ENCODE peak calls at places on chromosomes 12 and 14, in five cellular contexts. A is left ventricle myocardium inferior, S is adrenal gland, H is WTC11, X is GM20000. G is an unnamed sample.

GRCh38 chr14:39467889-39468524 is 35.8 kb upstream of the FBXO33 start:
- DNase-seq in A (no peak), S (no peak), H (peak), X (no peak), G (peak)

GRCh38 chr12:77402726-77403125 is 337.4 kb upstream of the E2F7 start:
- DNase-seq in A (no peak), S (no peak), H (no peak), X (no peak), G (no peak)

GRCh38 chr14:95231966-95232365 is 74.6 kb upstream of the DICER1 start:
- DNase-seq in A (no peak), S (no peak), H (no peak), X (no peak), G (no peak)

GRCh38 chr14:69501362-69501964 is 16.9 kb downstream of the PLEKHD1 start:
- DNase-seq in A (peak), S (peak), H (no peak), X (no peak), G (no peak)

GRCh38 chr12:101616027-101616494 is 21.3 kb downstream of the MYBPC1 start:
- DNase-seq in A (no peak), S (no peak), H (no peak), X (no peak), G (no peak)

GRCh38 chr12:75568387-75568786 is 57.0 kb upstream of the KRR1 start:
- DNase-seq in A (no peak), S (no peak), H (no peak), X (no peak), G (no peak)

GRCh38 chr12:64392221-64392620 is 1.7 kb upstream of the C12orf56 start:
- DNase-seq in A (no peak), S (no peak), H (no peak), X (peak), G (no peak)

GRCh38 chr12:67807808-67808207 is 159.3 kb downstream of the DYRK2 start:
- DNase-seq in A (no peak), S (no peak), H (no peak), X (no peak), G (no peak)

GRCh38 chr14:104687601-104688504 is 1.6 kb upstream of the INF2 start:
- DNase-seq in A (peak), S (peak), H (peak), X (no peak), G (peak)

GRCh38 chr12:127257366-127257935 is 1009.5 kb upstream of the TMEM132C start:
- DNase-seq in A (no peak), S (no peak), H (no peak), X (no peak), G (no peak)

GRCh38 chr14:75654127-75654732 is 6.4 kb downstream of the ERG28 start:
- DNase-seq in A (peak), S (peak), H (peak), X (peak), G (peak)

GRCh38 chr14:64811676-64812075 is 68.0 kb downstream of the SPTB start:
- DNase-seq in A (no peak), S (peak), H (no peak), X (no peak), G (no peak)

GRCh38 chr12:112685321-112685720 is 106.2 kb upstream of the RPH3A start:
- DNase-seq in A (no peak), S (no peak), H (no peak), X (no peak), G (no peak)

GRCh38 chr14:65966188-65966587 is 520.0 kb upstream of the CCDC196 start:
- DNase-seq in A (no peak), S (no peak), H (no peak), X (no peak), G (no peak)

GRCh38 chr14:93046696-93047050 is 69.1 kb downstream of the ITPK1 start:
- DNase-seq in A (peak), S (no peak), H (no peak), X (no peak), G (no peak)

GRCh38 chr14:53975444-53975843 is 18.8 kb upstream of the BMP4 start:
- DNase-seq in A (no peak), S (no peak), H (no peak), X (no peak), G (no peak)

GRCh38 chr12:49325606-49326005 is 2.6 kb downstream of the TROAP start:
- DNase-seq in A (no peak), S (no peak), H (no peak), X (no peak), G (no peak)

GRCh38 chr12:123050331-123050809 is 69.9 kb downstream of the ARL6IP4 start:
- DNase-seq in A (peak), S (peak), H (no peak), X (no peak), G (no peak)

GRCh38 chr12:57456145-57456700 is 1.1 kb downstream of the INHBE start:
- DNase-seq in A (no peak), S (no peak), H (peak), X (no peak), G (peak)

GRCh38 chr14:69673099-69673498 is 61.7 kb downstream of the SUSD6 start:
- DNase-seq in A (no peak), S (no peak), H (no peak), X (no peak), G (no peak)

GRCh38 chr12:108305520-108305919 is 33.6 kb downstream of the CMKLR1 start:
- DNase-seq in A (peak), S (peak), H (no peak), X (no peak), G (no peak)

GRCh38 chr14:106055257-106055656 is 528.9 kb downstream of the TMEM121 start:
- DNase-seq in A (no peak), S (no peak), H (no peak), X (no peak), G (no peak)

GRCh38 chr12:77689510-77690086 is 141.1 kb upstream of the NAV3 start:
- DNase-seq in A (no peak), S (no peak), H (no peak), X (no peak), G (no peak)

GRCh38 chr12:123150804-123151678 is at the start of gene PITPNM2:
- DNase-seq in A (peak), S (peak), H (peak), X (peak), G (peak)

GRCh38 chr14:68527329-68527851 is 265.5 kb downstream of the ZFP36L1 start:
- DNase-seq in A (no peak), S (no peak), H (no peak), X (no peak), G (no peak)

GRCh38 chr14:20690848-20691640 is 2.5 kb downstream of the ANG start:
- DNase-seq in A (no peak), S (peak), H (peak), X (peak), G (peak)

GRCh38 chr12:4320287-4320858 is 640 bp upstream of the TIGAR start:
- DNase-seq in A (no peak), S (no peak), H (no peak), X (no peak), G (no peak)

GRCh38 chr12:77894548-77894947 is 63.9 kb downstream of the NAV3 start:
- DNase-seq in A (no peak), S (no peak), H (no peak), X (no peak), G (no peak)

GRCh38 chr12:90773526-90773925 is 181.4 kb downstream of the CCER1 start:
- DNase-seq in A (no peak), S (no peak), H (no peak), X (no peak), G (no peak)

GRCh38 chr12:128829870-128830504 is 6.2 kb upstream of the SLC15A4 start:
- DNase-seq in A (no peak), S (no peak), H (no peak), X (peak), G (no peak)

GRCh38 chr12:12333407-12333831 is 16.6 kb downstream of the MANSC1 start:
- DNase-seq in A (no peak), S (peak), H (no peak), X (no peak), G (no peak)

GRCh38 chr14:74514471-74514932 is 20.9 kb downstream of the ISCA2 start:
- DNase-seq in A (no peak), S (no peak), H (peak), X (peak), G (no peak)

GRCh38 chr12:11689591-11690158 is 40.2 kb downstream of the ETV6 start:
- DNase-seq in A (no peak), S (no peak), H (no peak), X (no peak), G (no peak)

GRCh38 chr12:72836184-72836583 is 564.0 kb downstream of the TRHDE start:
- DNase-seq in A (no peak), S (no peak), H (no peak), X (no peak), G (no peak)

GRCh38 chr14:58947816-58948440 is 240.5 kb upstream of the DAAM1 start:
- DNase-seq in A (no peak), S (no peak), H (peak), X (no peak), G (no peak)

GRCh38 chr12:88339966-88340365 is 197.9 kb downstream of the TMTC3 start:
- DNase-seq in A (no peak), S (no peak), H (no peak), X (no peak), G (no peak)

GRCh38 chr12:59580050-59580449 is 15.8 kb upstream of the SLC16A7 start:
- DNase-seq in A (no peak), S (no peak), H (no peak), X (no peak), G (no peak)

GRCh38 chr12:59587710-59588109 is 8.1 kb upstream of the SLC16A7 start:
- DNase-seq in A (no peak), S (no peak), H (no peak), X (no peak), G (no peak)

GRCh38 chr12:59579616-59580015 is 16.2 kb upstream of the SLC16A7 start:
- DNase-seq in A (no peak), S (no peak), H (no peak), X (no peak), G (no peak)

GRCh38 chr12:59578239-59578638 is 17.6 kb upstream of the SLC16A7 start:
- DNase-seq in A (no peak), S (no peak), H (no peak), X (no peak), G (no peak)

DNA sequence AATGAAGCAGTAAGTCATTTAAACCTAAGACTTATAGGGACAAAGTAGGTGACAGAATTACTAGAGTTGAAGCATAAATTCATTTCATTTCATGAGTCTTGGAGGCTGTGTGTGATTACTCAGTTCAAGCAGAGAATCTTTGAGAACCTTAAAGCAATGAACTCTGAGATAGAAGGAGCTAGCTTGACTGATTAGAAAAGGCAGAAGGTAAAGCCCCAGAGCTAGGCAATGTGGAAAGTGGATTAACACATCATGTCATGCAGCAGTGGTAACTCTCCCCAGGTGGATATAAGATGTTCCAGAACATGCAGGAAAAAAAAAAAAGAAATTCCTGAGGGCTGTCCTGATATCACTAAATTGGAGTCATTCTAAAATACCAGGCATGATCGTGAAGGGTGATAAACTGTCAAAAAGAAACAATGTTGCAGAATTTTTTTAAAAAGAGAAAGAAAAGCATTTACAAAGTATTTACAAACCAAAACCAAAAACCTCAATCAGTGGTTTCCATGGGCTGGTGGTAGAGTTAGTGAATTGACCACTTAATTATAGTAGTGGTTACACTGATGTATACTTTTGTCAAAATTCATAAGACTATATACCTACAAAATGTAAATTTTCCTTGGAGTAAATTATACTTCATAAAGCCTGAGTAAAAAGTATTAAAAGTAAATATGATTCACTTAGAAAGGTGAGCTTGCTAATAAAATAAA is 12.7 kb upstream of the SLC16A7 start:
- DNase-seq in A (no peak), S (no peak), H (no peak), X (no peak), G (no peak)
- TF ChIP-seq CTCF in A (no peak), S (no peak), H (no peak), X (no peak), G (no peak)

GRCh38 chr14:99212646-99213045 is 59.4 kb downstream of the BCL11B start:
- DNase-seq in A (no peak), S (no peak), H (no peak), X (no peak), G (no peak)
- TF ChIP-seq CTCF in A (no peak), S (no peak), H (no peak), X (no peak), G (no peak)

DNA sequence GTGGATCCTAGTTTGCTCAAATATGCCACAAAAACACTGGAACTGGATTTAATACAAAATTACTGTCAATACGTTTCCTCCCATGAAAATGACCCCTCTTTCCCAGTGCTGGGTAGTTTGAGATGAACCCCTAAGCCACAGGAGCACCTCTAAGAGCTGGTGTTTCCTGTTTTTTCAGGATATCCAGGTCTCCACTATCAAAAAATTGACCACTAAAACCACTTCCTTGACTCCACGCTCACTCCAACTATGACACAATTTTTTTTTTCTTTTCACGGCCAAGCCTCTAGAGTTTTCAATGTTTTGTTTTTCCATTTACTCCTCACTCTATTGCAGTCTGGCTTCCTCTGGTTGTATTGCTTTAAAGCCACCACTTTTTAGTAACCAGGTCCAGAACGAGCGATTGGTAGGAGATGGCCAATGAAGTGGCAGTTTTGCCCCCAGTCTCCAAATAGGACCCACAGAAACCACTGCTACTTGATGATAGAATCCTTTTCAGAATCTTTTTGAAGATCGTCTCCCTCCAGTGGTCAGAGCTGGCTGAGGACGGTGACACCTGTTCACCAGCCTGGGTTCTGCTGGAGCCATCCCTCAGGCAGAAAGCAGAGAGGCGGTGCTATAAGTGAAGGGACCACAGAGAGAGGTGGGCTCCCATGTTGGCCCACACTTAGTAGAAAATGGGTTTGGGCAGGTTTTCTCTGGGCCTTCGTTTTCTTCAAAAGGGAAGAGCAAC is 454.4 kb downstream of the VRK1 start:
- DNase-seq in A (no peak), S (no peak), H (peak), X (no peak), G (no peak)
- TF ChIP-seq CTCF in A (no peak), S (no peak), H (no peak), X (no peak), G (no peak)

DNA sequence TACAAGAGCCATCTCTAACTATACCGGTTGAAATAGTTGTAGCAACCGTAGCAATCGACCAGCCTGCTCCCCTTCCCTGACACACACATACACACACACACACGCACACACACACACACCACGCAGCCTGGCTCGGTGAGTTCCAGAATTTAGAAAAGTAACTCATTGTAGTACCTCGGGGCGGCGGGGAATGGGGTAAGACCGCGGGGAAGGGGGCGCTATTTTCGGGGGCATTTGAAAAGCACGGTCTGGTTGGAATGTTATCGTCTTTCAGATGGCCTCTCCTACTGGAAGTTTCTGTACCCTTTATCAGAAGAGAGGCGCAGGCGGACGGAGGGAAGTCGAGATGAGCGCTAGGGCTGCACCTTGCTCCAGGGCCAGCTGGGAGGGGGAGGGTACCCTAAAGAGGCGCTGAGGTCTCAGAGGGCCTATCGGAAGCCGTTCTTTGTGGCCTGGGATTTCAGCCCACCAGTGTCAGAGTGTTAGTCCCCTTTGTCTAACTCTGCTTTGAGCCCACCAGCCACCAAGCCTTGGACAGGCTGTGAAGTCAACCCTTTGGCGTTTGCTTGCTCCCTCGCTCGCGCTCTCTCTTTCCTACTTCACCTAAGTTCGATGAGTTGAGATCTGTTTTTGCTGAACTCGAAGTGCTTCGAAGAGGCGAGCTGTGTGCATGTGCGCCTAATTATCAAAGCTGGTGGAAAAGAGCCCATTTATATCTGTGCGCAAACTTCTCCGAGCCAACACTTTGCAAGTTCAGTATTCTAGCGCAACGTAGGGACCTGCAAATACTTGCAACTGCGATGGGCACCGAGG is 844 bp downstream of the COL2A1 start:
- DNase-seq in A (no peak), S (no peak), H (peak), X (peak), G (peak)
- TF ChIP-seq CTCF in A (no peak), S (no peak), H (no peak), X (no peak), G (no peak)

G was measured in nephron progenitor cell.